ENCODE peak calls at places on chromosomes 13 and 19, in ten cellular contexts. B is lower leg skin, M is A549, Q is WTC11, P is dermis blood vessel endothelial cell, E is RWPE1, I is heart left ventricle, Y is midbrain, K is hypothalamus, V is osteocyte. G is an unnamed sample.

GRCh38 chr13:36130168-36130541 is 1.0 kb downstream of the DCLK1 start:
- DNase-seq in V (no peak), B (no peak), M (no peak), E (no peak), K (no peak), Y (no peak), P (no peak), Q (no peak), I (no peak), G (no peak)

GRCh38 chr13:77150651-77151050 is 123.7 kb upstream of the FBXL3 start:
- DNase-seq in E (no peak), P (no peak), K (no peak), M (no peak), Y (no peak), Q (no peak), B (no peak), V (no peak), I (no peak), G (no peak)

GRCh38 chr19:18594824-18595373 is 6.3 kb downstream of the REX1BD start:
- DNase-seq in V (no peak), I (no peak), Q (peak), M (no peak), Y (no peak), B (no peak), K (no peak), P (no peak), E (no peak), G (no peak)

GRCh38 chr19:30783936-30784335 is 411.8 kb downstream of the ZNF536 start:
- DNase-seq in P (no peak), E (no peak), K (no peak), Q (no peak), I (no peak), Y (no peak), V (peak), M (no peak), B (no peak), G (no peak)

GRCh38 chr19:31127132-31127967 is 221.9 kb downstream of the TSHZ3 start:
- DNase-seq in Q (no peak), B (no peak), K (no peak), I (no peak), V (peak), E (no peak), P (no peak), Y (no peak), M (peak), G (peak)

GRCh38 chr13:113903361-113903760 is 39.5 kb upstream of the GAS6 start:
- DNase-seq in Q (no peak), E (no peak), I (no peak), M (no peak), V (peak), P (no peak), K (no peak), Y (no peak), B (peak), G (no peak)

GRCh38 chr13:105817498-105817897 is 718.0 kb downstream of the EFNB2 start:
- DNase-seq in Y (no peak), E (no peak), K (no peak), Q (no peak), P (no peak), B (no peak), V (no peak), M (no peak), I (no peak), G (no peak)

GRCh38 chr19:16371540-16371986 is 46.9 kb downstream of the KLF2 start:
- DNase-seq in I (peak), K (no peak), M (no peak), B (peak), P (no peak), V (no peak), Q (no peak), E (no peak), Y (no peak), G (peak)

GRCh38 chr19:46068345-46069258 is 27.8 kb upstream of the IGFL4 start:
- DNase-seq in M (peak), K (no peak), Q (no peak), B (no peak), I (no peak), V (no peak), P (peak), E (peak), Y (no peak), G (peak)

GRCh38 chr19:50263176-50263575 is 59.8 kb downstream of the MYH14 start:
- DNase-seq in E (no peak), B (no peak), I (no peak), M (no peak), Y (no peak), V (no peak), K (no peak), Q (no peak), P (no peak), G (no peak)

GRCh38 chr19:36604656-36605100 is 435 bp upstream of the ZNF382 start:
- DNase-seq in P (peak), B (peak), V (no peak), Q (peak), K (no peak), Y (peak), I (peak), E (no peak), M (no peak), G (peak)

GRCh38 chr19:13154241-13154778 is 4.1 kb downstream of the IER2 start:
- DNase-seq in V (no peak), B (peak), K (no peak), P (peak), E (peak), Y (no peak), I (peak), Q (no peak), M (no peak), G (peak)

GRCh38 chr13:105220063-105220462 is 1315.4 kb downstream of the EFNB2 start:
- DNase-seq in V (no peak), E (no peak), Q (no peak), K (no peak), B (no peak), I (no peak), Y (no peak), M (no peak), P (no peak), G (no peak)

GRCh38 chr13:29573190-29573589 is 22.3 kb downstream of the SLC7A1 start:
- DNase-seq in Y (no peak), I (peak), V (no peak), B (peak), K (no peak), Q (no peak), P (peak), M (no peak), E (no peak), G (peak)

GRCh38 chr19:40398417-40399056 is 8.6 kb upstream of the HIPK4 start:
- DNase-seq in K (no peak), I (no peak), Y (no peak), M (no peak), P (peak), Q (peak), V (no peak), B (peak), E (peak), G (no peak)

GRCh38 chr13:42832341-42833153 is 51.2 kb downstream of the FAM216B start:
- DNase-seq in B (no peak), K (no peak), E (no peak), P (no peak), M (no peak), Y (no peak), I (no peak), Q (no peak), V (no peak), G (peak)

GRCh38 chr19:15526408-15526807 is 18.1 kb downstream of the CYP4F22 start:
- DNase-seq in Q (no peak), I (no peak), P (no peak), B (no peak), M (no peak), E (no peak), V (no peak), Y (no peak), K (no peak), G (no peak)

GRCh38 chr13:58963321-58963720 is 1200.4 kb downstream of the DIAPH3 start:
- DNase-seq in Y (no peak), E (no peak), B (no peak), Q (no peak), P (no peak), K (no peak), I (no peak), M (no peak), V (no peak), G (no peak)

GRCh38 chr13:103022328-103022727 is 43.9 kb downstream of the SLC10A2 start:
- DNase-seq in K (no peak), Y (no peak), M (no peak), Q (no peak), V (no peak), P (no peak), I (no peak), E (no peak), B (no peak), G (no peak)

GRCh38 chr13:24279267-24279666 is 30.1 kb upstream of the C1QTNF9 start:
- DNase-seq in P (no peak), I (no peak), M (no peak), E (no peak), V (no peak), B (no peak), Q (no peak), Y (no peak), K (no peak), G (no peak)

GRCh38 chr19:6127716-6128335 is 7.6 kb upstream of the ACSBG2 start:
- DNase-seq in Y (no peak), P (no peak), Q (no peak), V (no peak), E (no peak), K (no peak), B (no peak), M (no peak), I (no peak), G (no peak)

GRCh38 chr13:59906413-59907027 is 257.2 kb downstream of the DIAPH3 start:
- DNase-seq in Y (peak), K (no peak), V (no peak), B (no peak), Q (no peak), E (peak), I (no peak), P (peak), M (no peak), G (peak)

GRCh38 chr19:50667759-50668231 is 18.6 kb downstream of the C19orf81 start:
- DNase-seq in Q (no peak), I (no peak), M (no peak), P (no peak), Y (no peak), K (no peak), V (no peak), E (no peak), B (no peak), G (no peak)

GRCh38 chr13:44653261-44653660 is 77.1 kb upstream of the TSC22D1 start:
- DNase-seq in M (no peak), P (no peak), V (no peak), K (no peak), Q (no peak), I (no peak), B (no peak), Y (no peak), E (peak), G (no peak)

GRCh38 chr19:3056454-3057016 is 5.8 kb downstream of the TLE5 start:
- DNase-seq in V (no peak), Y (no peak), E (peak), P (no peak), K (no peak), Q (no peak), B (no peak), M (no peak), I (no peak), G (no peak)

GRCh38 chr19:55118401-55118991 is 1.1 kb upstream of the PPP1R12C start:
- DNase-seq in P (no peak), K (peak), B (no peak), Q (peak), M (no peak), E (no peak), I (peak), Y (peak), V (no peak), G (no peak)

G was measured in fibroblast of villous mesenchyme.